ENCODE peak calls at places on chromosomes 11 and 22, in seven cellular contexts. O, U, E, N, R, L and F are unnamed samples. For H3K27me3, the result is how much of the 10 kb centered on the place peaks cover.

GRCh38 chr11:121334973-121335711 is 42.6 kb downstream of the SC5D start:
- DNase-seq in O (peak), U (no peak), E (no peak), N (no peak), R (no peak), L (no peak), F (no peak)

GRCh38 chr11:129440028-129440630 is 64.5 kb downstream of the BARX2 start:
- DNase-seq in O (no peak), U (no peak), E (no peak), N (no peak), R (peak), L (no peak), F (peak)

GRCh38 chr11:57205046-57205671 is 23.4 kb downstream of the LRRC55 start:
- DNase-seq in O (peak), U (no peak), E (no peak), N (no peak), R (peak), L (no peak), F (no peak)

GRCh38 chr22:25495286-25495685 is 69.2 kb upstream of the GRK3 start:
- DNase-seq in O (no peak), U (no peak), E (no peak), N (no peak), R (no peak), L (no peak), F (no peak)

GRCh38 chr11:84316866-84317560 is 1030.8 kb upstream of the CCDC90B start:
- DNase-seq in O (peak), U (no peak), E (peak), N (peak), R (peak), L (no peak), F (no peak)

GRCh38 chr11:93532285-93532789 is 10.9 kb downstream of the SMCO4 start:
- DNase-seq in O (no peak), U (no peak), E (no peak), N (no peak), R (no peak), L (no peak), F (no peak)

GRCh38 chr11:68840661-68841653 is 759 bp downstream of the CPT1A start:
- DNase-seq in O (peak), U (peak), E (no peak), N (peak), R (peak), L (peak), F (peak)

GRCh38 chr11:95867105-95867504 is 56.8 kb downstream of the MTMR2 start:
- DNase-seq in O (no peak), U (no peak), E (no peak), N (no peak), R (no peak), L (no peak), F (no peak)

GRCh38 chr11:6583584-6583983 is 19.8 kb downstream of the RRP8 start:
- DNase-seq in O (no peak), U (no peak), E (no peak), N (no peak), R (no peak), L (no peak), F (no peak)

GRCh38 chr11:115848614-115849013 is 344.4 kb upstream of the CADM1 start:
- DNase-seq in O (no peak), U (no peak), E (no peak), N (no peak), R (no peak), L (no peak), F (no peak)

GRCh38 chr22:38270091-38270972 is 2.5 kb downstream of the TMEM184B start:
- DNase-seq in O (no peak), U (no peak), E (no peak), N (no peak), R (no peak), L (no peak), F (no peak)

GRCh38 chr11:59755701-59756495 is 722 bp downstream of the STX3 start:
- DNase-seq in O (peak), U (peak), E (peak), N (peak), R (peak), L (peak), F (peak)

GRCh38 chr22:45879552-45879949 is 97.4 kb downstream of the WNT7B start:
- DNase-seq in O (no peak), U (peak), E (no peak), N (no peak), R (no peak), L (no peak), F (no peak)

GRCh38 chr11:95716266-95716665 is 73.3 kb downstream of the FAM76B start:
- DNase-seq in O (no peak), U (no peak), E (no peak), N (no peak), R (no peak), L (no peak), F (no peak)

GRCh38 chr11:69417211-69418085 is 64.0 kb upstream of the LINC01488 start:
- DNase-seq in O (no peak), U (no peak), E (no peak), N (no peak), R (no peak), L (no peak), F (peak)

GRCh38 chr11:123183391-123184099 is 11.5 kb downstream of the CLMP start:
- DNase-seq in O (no peak), U (no peak), E (no peak), N (no peak), R (peak), L (no peak), F (no peak)

GRCh38 chr11:131897247-131897646 is 526.8 kb downstream of the NTM start:
- DNase-seq in O (no peak), U (no peak), E (no peak), N (no peak), R (peak), L (no peak), F (no peak)

GRCh38 chr11:9752091-9752490 is 88.2 kb downstream of the SWAP70 start:
- DNase-seq in O (peak), U (no peak), E (no peak), N (no peak), R (peak), L (peak), F (peak)

GRCh38 chr11:111913997-111914396 is 1.5 kb downstream of the HSPB2 start:
- DNase-seq in O (peak), U (peak), E (no peak), N (peak), R (peak), L (no peak), F (peak)

GRCh38 chr11:78791964-78792363 is 217.3 kb upstream of the NARS2 start:
- DNase-seq in O (no peak), U (no peak), E (no peak), N (no peak), R (no peak), L (no peak), F (no peak)
- H3K27me3 ChIP-seq in O (under half), U (under half), E (under half), N (under half), R (under half), L (under half), F (under half)

GRCh38 chr22:39315389-39315788 is 4.0 kb downstream of the RPL3 start:
- DNase-seq in O (no peak), U (no peak), E (no peak), N (no peak), R (no peak), L (no peak), F (no peak)

GRCh38 chr22:39318507-39319283 is 728 bp downstream of the RPL3 start:
- DNase-seq in O (peak), U (no peak), E (no peak), N (no peak), R (no peak), L (no peak), F (no peak)

GRCh38 chr22:39316440-39317083 is 2.9 kb downstream of the RPL3 start:
- DNase-seq in O (peak), U (peak), E (peak), N (peak), R (peak), L (no peak), F (peak)

GRCh38 chr22:39317756-39318506 is 1.5 kb downstream of the RPL3 start:
- DNase-seq in O (peak), U (no peak), E (no peak), N (no peak), R (no peak), L (no peak), F (no peak)

GRCh38 chr22:39317084-39317755 is 2.2 kb downstream of the RPL3 start:
- DNase-seq in O (peak), U (no peak), E (no peak), N (peak), R (peak), L (no peak), F (no peak)
- H3K4me3 ChIP-seq in O (peak), U (peak), E (peak), N (no peak), R (peak), L (peak), F (peak)

GRCh38 chr22:36635483-36635882 is 68.1 kb downstream of the CACNG2 start:
- DNase-seq in O (no peak), U (no peak), E (no peak), N (no peak), R (no peak), L (no peak), F (no peak)
- H3K27me3 ChIP-seq in O (under half), U (half or more), E (under half), N (under half), R (half or more), L (under half), F (under half)

GRCh38 chr22:23105304-23105703 is 35.0 kb downstream of the GNAZ start:
- DNase-seq in O (no peak), U (no peak), E (no peak), N (no peak), R (no peak), L (no peak), F (no peak)

GRCh38 chr22:23107487-23108323 is 34.1 kb downstream of the RSPH14 start:
- DNase-seq in O (no peak), U (no peak), E (no peak), N (no peak), R (no peak), L (peak), F (no peak)

GRCh38 chr22:23106906-23107367 is 34.9 kb downstream of the RSPH14 start:
- DNase-seq in O (no peak), U (peak), E (no peak), N (no peak), R (no peak), L (peak), F (no peak)

GRCh38 chr22:23104109-23104971 is 34.0 kb downstream of the GNAZ start:
- DNase-seq in O (no peak), U (no peak), E (no peak), N (no peak), R (no peak), L (peak), F (no peak)

GRCh38 chr22:23105919-23106853 is 35.6 kb downstream of the RSPH14 start:
- DNase-seq in O (no peak), U (no peak), E (no peak), N (no peak), R (no peak), L (no peak), F (no peak)
- H3K4me3 ChIP-seq in O (no peak), U (no peak), E (no peak), N (no peak), R (no peak), L (no peak), F (no peak)

GRCh38 chr11:65803797-65804492 is 17.1 kb downstream of the OVOL1 start:
- DNase-seq in O (no peak), U (no peak), E (no peak), N (no peak), R (no peak), L (no peak), F (no peak)
- H3K27me3 ChIP-seq in O (under half), U (half or more), E (under half), N (under half), R (under half), L (under half), F (under half)

DNA sequence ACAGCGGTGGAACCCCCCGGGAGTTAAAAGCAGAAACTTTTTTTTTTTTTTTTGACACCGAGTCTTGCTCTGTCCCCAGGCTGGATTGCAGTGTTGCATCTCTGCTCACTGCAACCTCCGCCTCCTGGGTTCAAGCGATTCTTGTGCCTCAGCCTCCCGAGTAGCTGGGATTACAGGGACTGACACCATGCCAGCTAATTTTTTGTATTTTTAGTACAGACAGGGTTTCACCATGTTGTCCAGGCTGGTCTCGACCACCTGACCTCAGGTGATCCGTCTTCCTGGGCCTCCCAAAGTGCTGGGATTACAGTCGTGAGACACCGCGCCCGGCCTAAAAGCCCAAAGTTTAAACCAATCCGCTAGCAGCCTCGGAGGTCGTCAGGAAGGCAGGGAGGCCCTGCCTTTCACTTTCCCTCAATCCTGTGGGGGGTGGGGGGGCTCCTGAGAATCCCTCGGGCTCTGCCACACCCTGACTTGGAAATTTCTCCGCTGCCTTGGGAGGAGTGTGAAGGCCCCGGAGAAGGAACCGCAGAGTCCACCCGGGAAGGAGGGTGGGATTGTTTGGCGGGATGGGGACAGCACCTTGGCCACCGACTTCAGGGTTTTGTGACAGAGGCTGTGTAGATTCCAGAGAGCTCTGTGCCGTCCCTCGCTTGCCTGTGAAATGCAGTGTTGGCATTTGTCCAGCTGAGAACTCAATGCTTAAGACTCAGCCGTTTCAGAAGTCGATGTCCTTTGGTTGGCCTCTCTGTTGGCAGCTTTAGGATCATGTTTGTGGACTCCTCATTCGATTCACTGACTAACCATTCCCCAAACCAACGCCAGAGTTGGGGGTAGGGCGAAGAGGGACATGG is 1.0 kb downstream of the ARHGAP8 start:
- DNase-seq in O (peak), U (no peak), E (no peak), N (no peak), R (peak), L (no peak), F (no peak)
- H3K4me3 ChIP-seq in O (no peak), U (no peak), E (no peak), N (no peak), R (peak), L (no peak), F (peak)

DNA sequence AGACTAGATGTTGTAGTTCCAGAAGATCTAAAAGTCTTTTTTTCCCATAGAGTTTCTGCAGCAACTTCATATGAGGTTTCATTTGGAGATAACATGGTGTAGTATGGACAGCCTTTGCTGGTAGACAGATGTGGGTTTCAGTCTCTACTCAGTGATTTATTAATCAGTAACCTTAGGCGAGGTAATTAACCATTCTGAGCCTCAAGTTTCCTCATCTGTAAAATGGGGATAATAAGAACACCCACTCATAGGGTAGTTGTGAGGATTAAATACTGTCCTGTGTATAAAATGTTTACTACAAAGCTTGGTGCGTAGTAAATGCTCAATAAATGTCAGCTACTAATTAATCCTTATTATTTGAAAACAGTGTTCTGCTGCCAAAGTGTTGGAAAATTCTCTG is 16.8 kb downstream of the POU2F3 start:
- DNase-seq in O (no peak), U (no peak), E (no peak), N (no peak), R (no peak), L (no peak), F (no peak)
- H3K27me3 ChIP-seq in O (under half), U (under half), E (under half), N (under half), R (half or more), L (under half), F (under half)

DNA sequence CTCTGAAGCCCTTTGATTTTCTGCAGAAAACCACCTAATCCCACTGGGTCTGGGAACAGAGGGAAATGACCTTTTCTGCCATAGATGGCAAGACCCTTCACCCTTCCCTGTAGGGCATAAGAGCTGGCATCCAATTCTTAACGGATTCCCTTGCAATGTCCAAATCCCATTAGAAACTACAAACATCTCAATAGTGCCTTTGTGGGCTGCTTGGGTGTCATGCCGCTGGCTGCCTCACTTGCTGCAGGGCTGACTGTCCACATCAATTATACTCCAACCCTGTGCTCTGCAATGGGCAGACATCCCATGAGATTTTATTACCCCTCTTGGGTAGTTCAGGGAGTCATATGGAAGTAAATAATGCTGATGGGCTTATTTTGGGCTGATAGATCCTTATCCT is 7.2 kb downstream of the GRAP2 start:
- DNase-seq in O (no peak), U (no peak), E (no peak), N (no peak), R (no peak), L (no peak), F (no peak)
- H3K4me3 ChIP-seq in O (no peak), U (peak), E (no peak), N (no peak), R (no peak), L (no peak), F (no peak)

DNA sequence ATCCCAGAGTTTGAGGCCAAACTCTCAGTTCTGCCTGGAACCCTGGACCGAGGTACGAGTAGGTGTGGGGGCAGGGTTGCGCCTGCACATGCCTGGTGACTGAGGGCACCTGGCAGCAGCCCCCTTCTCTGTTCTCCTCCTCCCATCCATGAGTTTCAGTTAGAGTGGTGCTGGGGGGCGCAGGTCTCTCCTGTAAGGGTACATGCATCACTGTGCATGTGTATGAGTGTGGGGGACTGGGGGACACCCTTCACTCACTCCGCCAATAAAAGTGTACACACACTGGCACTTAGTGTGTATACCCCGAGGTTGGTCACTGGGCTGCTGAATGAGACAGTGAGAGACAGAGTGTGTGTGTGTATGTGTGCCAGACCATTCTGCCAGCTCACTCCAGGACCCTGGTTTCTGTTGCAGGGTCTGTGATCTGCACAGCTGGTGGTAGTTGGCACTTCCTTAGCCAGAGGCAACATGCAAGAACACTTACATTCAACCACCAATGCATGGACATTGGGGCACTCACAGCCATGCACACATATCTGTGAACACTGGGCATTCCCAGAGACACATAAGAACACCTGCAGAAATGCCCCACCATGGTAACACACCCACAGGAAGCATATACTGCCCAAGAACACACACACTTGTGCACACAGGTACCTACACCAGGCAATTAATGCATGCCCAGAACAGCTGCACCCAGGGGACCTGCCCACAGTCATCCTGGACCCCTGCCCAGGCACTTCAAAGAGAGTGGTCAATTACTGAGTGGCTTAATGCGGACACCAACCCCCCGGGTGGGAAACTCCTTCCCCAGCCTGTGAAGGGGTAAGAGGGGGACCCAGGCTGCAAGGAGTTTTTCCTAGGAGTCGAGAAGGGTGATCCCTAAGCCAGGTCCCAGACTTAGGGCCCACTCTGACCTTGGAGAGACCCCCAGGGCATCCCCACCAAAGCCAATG is 1.2 kb upstream of the NRXN2 start:
- DNase-seq in O (no peak), U (no peak), E (no peak), N (no peak), R (no peak), L (no peak), F (no peak)
- H3K27me3 ChIP-seq in O (under half), U (under half), E (under half), N (under half), R (under half), L (under half), F (under half)

DNA sequence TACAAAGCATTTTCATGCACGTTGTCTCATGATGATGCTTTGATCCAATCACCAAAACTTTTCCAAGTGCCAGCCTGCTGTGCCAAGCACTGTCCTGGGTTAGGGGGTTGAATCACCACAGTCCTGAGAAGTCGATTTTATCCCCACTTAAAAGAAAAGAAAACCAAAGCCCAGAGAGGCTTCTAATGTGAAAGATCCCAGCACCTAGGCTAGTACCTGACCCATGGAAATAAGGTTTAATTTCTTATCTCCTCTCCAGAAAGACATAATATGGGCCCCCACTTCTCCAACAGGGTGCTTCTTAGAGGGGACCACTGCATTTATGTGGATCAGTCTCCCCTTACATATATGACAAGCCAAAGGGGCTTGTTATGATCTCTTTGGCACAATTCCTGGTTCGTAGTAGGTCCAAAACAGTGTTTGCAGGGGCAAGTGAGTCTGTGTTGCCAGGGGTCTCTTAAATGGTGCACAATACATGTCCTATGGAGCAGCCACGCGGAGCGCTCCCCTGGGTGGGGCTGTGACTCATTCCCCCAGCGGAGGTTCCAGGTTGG is 1.9 kb upstream of the BCL9L start:
- DNase-seq in O (no peak), U (no peak), E (no peak), N (no peak), R (peak), L (no peak), F (no peak)
- H3K4me3 ChIP-seq in O (no peak), U (peak), E (no peak), N (no peak), R (peak), L (peak), F (peak)